ENCODE peak calls at places on chromosomes 4 and X, in five cellular contexts. V is pancreas, Z is activated T-cell treated with anti-CD3 and anti-CD28 coated beads for 24 hours, K is cardiac septum, O is fibroblast of the aortic adventitia. E is an unnamed sample.

GRCh38 chr4:16608123-16608522 is 290.3 kb downstream of the LDB2 start:
- DNase-seq in V (no peak), Z (no peak), K (no peak), O (peak), E (no peak)

GRCh38 chrX:134173541-134174272 is 63.3 kb upstream of the CCDC160 start:
- DNase-seq in V (no peak), Z (no peak), K (no peak), O (no peak), E (no peak)

GRCh38 chrX:20215565-20215964 is 51.1 kb downstream of the RPS6KA3 start:
- DNase-seq in V (no peak), Z (no peak), K (no peak), O (no peak), E (no peak)

GRCh38 chr4:113467581-113467980 is 294.0 kb downstream of the CAMK2D start:
- DNase-seq in V (no peak), Z (no peak), K (no peak), O (peak), E (no peak)

GRCh38 chr4:28883211-28883610 is 1837.0 kb upstream of the PCDH7 start:
- DNase-seq in V (no peak), Z (no peak), K (no peak), O (no peak), E (no peak)

GRCh38 chr4:144583658-144584057 is 62.3 kb upstream of the HHIP start:
- DNase-seq in V (no peak), Z (no peak), K (no peak), O (peak), E (no peak)

GRCh38 chrX:38175140-38175539 is 45.5 kb downstream of the SRPX start:
- DNase-seq in V (no peak), Z (no peak), K (no peak), O (no peak), E (no peak)

GRCh38 chr4:22857411-22857810 is 164.7 kb downstream of the GBA3 start:
- DNase-seq in V (no peak), Z (no peak), K (no peak), O (no peak), E (no peak)

GRCh38 chr4:123449780-123450179 is 53.2 kb downstream of the SPRY1 start:
- DNase-seq in V (no peak), Z (no peak), K (no peak), O (no peak), E (no peak)

GRCh38 chrX:100731441-100732281 is at the start of gene SYTL4:
- DNase-seq in V (peak), Z (no peak), K (no peak), O (no peak), E (peak)

GRCh38 chrX:44314259-44314734 is 29.2 kb downstream of the EFHC2 start:
- DNase-seq in V (no peak), Z (no peak), K (peak), O (peak), E (peak)

GRCh38 chr4:86497980-86498379 is 96.1 kb upstream of the PTPN13 start:
- DNase-seq in V (no peak), Z (no peak), K (no peak), O (peak), E (no peak)

GRCh38 chrX:83759872-83760271 is 101.1 kb upstream of the CYLC1 start:
- DNase-seq in V (no peak), Z (no peak), K (no peak), O (peak), E (no peak)

GRCh38 chr4:170089743-170090666 is at the start of gene AADAT:
- DNase-seq in V (peak), Z (no peak), K (peak), O (peak), E (peak)

GRCh38 chr4:65597697-65598096 is 72.6 kb downstream of the EPHA5 start:
- DNase-seq in V (no peak), Z (no peak), K (no peak), O (no peak), E (no peak)

GRCh38 chr4:77676842-77677241 is 71.2 kb downstream of the CXCL13 start:
- DNase-seq in V (no peak), Z (no peak), K (no peak), O (no peak), E (no peak)

GRCh38 chr4:130028552-130028951 is 932.6 kb downstream of the C4orf33 start:
- DNase-seq in V (no peak), Z (no peak), K (no peak), O (no peak), E (no peak)

GRCh38 chrX:37455381-37455780 is 106.2 kb downstream of the PRRG1 start:
- DNase-seq in V (no peak), Z (no peak), K (no peak), O (no peak), E (no peak)

GRCh38 chr4:53012738-53013137 is 150.6 kb downstream of the RASL11B start:
- DNase-seq in V (no peak), Z (no peak), K (no peak), O (peak), E (no peak)

GRCh38 chr4:44493924-44494323 is 45.3 kb upstream of the KCTD8 start:
- DNase-seq in V (no peak), Z (no peak), K (no peak), O (peak), E (no peak)

GRCh38 chr4:25536577-25537325 is 118.9 kb upstream of the SLC34A2 start:
- DNase-seq in V (no peak), Z (no peak), K (no peak), O (no peak), E (no peak)

GRCh38 chrX:94524867-94525266 is 850.9 kb downstream of the FAM133A start:
- DNase-seq in V (no peak), Z (no peak), K (no peak), O (no peak), E (no peak)

GRCh38 chrX:74534569-74535038 is 79.8 kb downstream of the RLIM start:
- DNase-seq in V (no peak), Z (no peak), K (no peak), O (peak), E (no peak)

GRCh38 chrX:124725467-124725866 is 379.1 kb downstream of the SH2D1A start:
- DNase-seq in V (no peak), Z (no peak), K (no peak), O (no peak), E (no peak)

GRCh38 chrX:13009256-13009655 is 34.3 kb downstream of the TMSB4X start:
- DNase-seq in V (no peak), Z (no peak), K (no peak), O (peak), E (no peak)

GRCh38 chr4:104938624-104939023 is 208.1 kb upstream of the TET2 start:
- DNase-seq in V (no peak), Z (no peak), K (no peak), O (no peak), E (no peak)

GRCh38 chr4:123557857-123558536 is 161.4 kb downstream of the SPRY1 start:
- DNase-seq in V (no peak), Z (no peak), K (no peak), O (no peak), E (no peak)

GRCh38 chr4:127210877-127211276 is 421.9 kb upstream of the INTU start:
- DNase-seq in V (no peak), Z (no peak), K (no peak), O (no peak), E (no peak)

E was measured in heart left ventricle.